ENCODE peak calls at places on chromosomes 3 and 15, in ten cellular contexts. G is BJ, T is brain microvascular endothelial cell, L is cardiac muscle cell, C is HL-60, M is omental fat pad, S is body of pancreas, P is fibroblast of lung, H is GM13977, Y is upper lobe of left lung. K is an unnamed sample.

GRCh38 chr3:194042947-194043346 is 93.0 kb upstream of the HES1 start:
- DNase-seq in M (no peak), G (peak), L (no peak), S (no peak), H (no peak), C (no peak), P (peak), T (peak), Y (no peak), K (peak)

GRCh38 chr3:66413151-66413751 is 87.6 kb downstream of the LRIG1 start:
- DNase-seq in S (no peak), C (no peak), P (peak), H (no peak), G (peak), L (no peak), Y (peak), M (no peak), T (peak), K (peak)

GRCh38 chr3:112687214-112687613 is 46.3 kb upstream of the CCDC80 start:
- DNase-seq in T (no peak), M (no peak), H (no peak), S (no peak), C (no peak), P (no peak), L (no peak), Y (no peak), G (no peak), K (no peak)

GRCh38 chr3:186452517-186452916 is 90.5 kb upstream of the DGKG start:
- DNase-seq in G (peak), Y (no peak), L (no peak), H (no peak), C (no peak), P (peak), M (no peak), S (peak), T (peak), K (peak)

GRCh38 chr3:159620873-159621272 is 367.8 kb upstream of the IL12A start:
- DNase-seq in M (no peak), G (peak), S (no peak), H (no peak), L (no peak), T (peak), C (no peak), P (peak), Y (no peak), K (peak)

GRCh38 chr15:65916664-65917406 is 47.5 kb downstream of the RAB11A start:
- DNase-seq in M (no peak), G (no peak), L (peak), P (peak), S (peak), Y (peak), T (peak), H (peak), C (no peak), K (peak)

GRCh38 chr3:157237886-157238285 is 77.9 kb upstream of the CCNL1 start:
- DNase-seq in L (no peak), Y (no peak), P (no peak), T (no peak), M (no peak), S (no peak), C (no peak), G (no peak), H (no peak), K (no peak)

GRCh38 chr3:133675631-133676335 is 14.0 kb upstream of the TOPBP1 start:
- DNase-seq in P (no peak), M (no peak), S (peak), T (no peak), C (no peak), Y (no peak), G (no peak), H (no peak), L (peak), K (no peak)

GRCh38 chr3:72237679-72238320 is 452.9 kb upstream of the PROK2 start:
- DNase-seq in M (no peak), H (no peak), S (no peak), P (no peak), G (peak), C (no peak), T (no peak), L (no peak), Y (no peak), K (peak)

GRCh38 chr3:187739125-187739560 is 6.1 kb downstream of the BCL6 start:
- DNase-seq in P (no peak), L (no peak), T (no peak), Y (peak), G (no peak), C (peak), H (no peak), M (no peak), S (peak), K (no peak)

GRCh38 chr3:16885948-16886683 is 1.4 kb downstream of the PLCL2 start:
- DNase-seq in P (peak), Y (no peak), C (peak), G (no peak), S (no peak), H (no peak), T (no peak), L (no peak), M (no peak), K (no peak)

GRCh38 chr3:108189477-108189876 is 32.7 kb downstream of the IFT57 start:
- DNase-seq in M (no peak), S (no peak), C (no peak), L (no peak), H (no peak), P (no peak), Y (no peak), T (no peak), G (no peak), K (no peak)

GRCh38 chr3:52596658-52597265 is 60.4 kb downstream of the UQCC5 start:
- DNase-seq in M (no peak), C (no peak), P (no peak), S (no peak), T (no peak), H (no peak), G (no peak), L (no peak), Y (no peak), K (no peak)

GRCh38 chr3:55826731-55827496 is 339.8 kb upstream of the WNT5A start:
- DNase-seq in P (peak), S (no peak), Y (no peak), C (no peak), G (no peak), M (no peak), T (no peak), H (no peak), L (no peak), K (peak)

GRCh38 chr15:85178366-85178765 is 196.7 kb downstream of the PDE8A start:
- DNase-seq in P (no peak), Y (no peak), H (no peak), T (no peak), M (no peak), S (no peak), L (no peak), C (no peak), G (no peak), K (no peak)

GRCh38 chr3:143240921-143241320 is 121.3 kb downstream of the CHST2 start:
- DNase-seq in Y (no peak), M (no peak), L (no peak), T (no peak), H (no peak), C (no peak), P (no peak), S (no peak), G (peak), K (no peak)

DNA sequence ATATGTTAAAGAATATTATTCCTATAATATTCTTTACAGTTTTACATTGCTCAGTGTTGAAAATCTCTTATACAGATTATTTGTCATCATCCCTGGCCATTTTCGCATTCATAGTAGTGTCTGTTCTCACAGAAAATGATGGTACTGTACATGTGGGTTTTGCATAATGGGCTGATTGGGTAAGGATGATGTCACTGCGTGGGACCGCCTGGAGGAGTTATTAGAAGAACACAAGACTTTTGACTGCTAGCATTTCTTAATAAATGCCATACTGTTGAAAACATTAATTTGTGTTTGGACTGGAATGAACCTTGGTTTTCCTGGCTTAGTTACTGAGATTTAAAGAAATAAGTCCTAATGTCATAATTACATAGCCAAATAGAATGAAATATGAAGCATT is 20.3 kb downstream of the LRCH3 start:
- DNase-seq in T (peak), H (no peak), C (peak), G (peak), S (no peak), L (no peak), P (peak), M (peak), Y (no peak), K (peak)
- TF ChIP-seq CTCF in T (no peak), H (no peak), C (no peak), G (no peak), S (no peak), L (no peak), P (no peak), M (no peak), Y (no peak), K (no peak)

DNA sequence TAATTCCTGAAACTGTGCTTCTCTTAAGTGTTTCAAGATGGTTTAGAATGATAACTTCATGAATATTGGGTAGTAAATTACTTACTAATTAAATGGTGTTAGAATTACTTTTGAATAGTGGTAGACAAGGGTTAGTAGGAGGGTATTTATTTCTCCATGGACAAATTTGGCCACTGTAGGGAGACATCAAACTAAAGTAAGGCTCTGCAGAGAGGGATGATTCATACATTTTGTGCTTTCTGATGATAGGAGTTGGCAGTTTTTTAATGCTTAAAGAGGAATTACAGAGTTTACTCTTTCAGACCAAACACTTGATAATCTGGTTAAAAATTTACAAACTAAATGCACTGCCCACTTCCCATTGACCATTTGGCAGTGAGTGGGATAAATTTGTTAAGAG is 127.6 kb downstream of the NAALADL2 start:
- DNase-seq in M (no peak), C (no peak), Y (no peak), T (no peak), H (no peak), S (no peak), L (no peak), P (peak), G (no peak), K (peak)
- TF ChIP-seq CTCF in M (no peak), C (no peak), Y (no peak), T (no peak), H (no peak), S (no peak), L (no peak), P (no peak), G (no peak), K (no peak)

DNA sequence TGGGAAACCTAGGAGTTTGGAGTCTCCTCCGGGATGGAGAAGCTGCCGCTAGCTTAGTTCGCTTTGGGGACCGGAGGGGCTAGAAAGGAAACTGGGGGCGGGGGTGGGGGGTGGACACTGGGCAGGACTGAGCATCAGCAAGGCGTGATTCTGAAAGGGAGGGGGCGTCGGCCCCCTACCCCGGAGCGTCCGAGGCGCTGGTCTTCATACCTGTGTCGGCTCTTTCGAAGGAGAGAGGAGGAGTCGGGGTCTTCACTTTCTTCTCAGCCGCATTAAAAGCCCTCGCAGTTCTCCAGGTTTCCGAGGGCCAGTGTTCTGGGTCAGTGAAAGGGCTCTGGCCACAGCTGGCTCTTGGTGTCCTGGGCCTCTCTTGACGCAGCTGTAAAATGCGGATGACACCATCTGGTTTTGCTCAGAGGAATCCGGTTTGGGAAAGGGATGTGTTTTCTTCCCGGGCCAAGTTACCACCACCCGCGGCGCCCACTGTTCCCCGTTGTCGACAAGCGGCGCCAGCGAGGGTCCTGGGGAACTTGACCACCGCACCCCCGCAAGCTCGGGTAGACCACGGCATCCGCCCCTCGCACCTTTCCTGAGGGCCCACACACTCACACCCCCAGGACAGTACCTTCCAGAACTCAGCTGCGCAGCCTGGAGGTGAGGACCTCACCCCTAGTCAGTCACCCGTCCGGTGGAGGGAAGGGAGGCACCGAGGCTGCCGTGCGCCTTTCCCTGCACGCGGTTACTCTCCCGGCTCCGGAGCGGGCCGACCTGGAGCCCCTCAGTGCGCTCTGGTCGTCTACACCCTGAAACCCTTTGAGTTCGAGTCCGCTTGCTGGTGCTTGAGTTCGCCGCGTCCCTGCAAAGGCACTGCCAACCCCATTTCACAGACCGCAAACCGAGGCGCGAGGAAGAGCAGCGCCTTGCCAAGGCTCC is 660 bp downstream of the CCK start:
- DNase-seq in P (no peak), C (no peak), G (no peak), Y (peak), S (no peak), H (peak), L (no peak), T (no peak), M (no peak), K (no peak)
- TF ChIP-seq CTCF in P (no peak), C (no peak), G (no peak), Y (no peak), S (no peak), H (no peak), L (no peak), T (no peak), M (no peak), K (no peak)

DNA sequence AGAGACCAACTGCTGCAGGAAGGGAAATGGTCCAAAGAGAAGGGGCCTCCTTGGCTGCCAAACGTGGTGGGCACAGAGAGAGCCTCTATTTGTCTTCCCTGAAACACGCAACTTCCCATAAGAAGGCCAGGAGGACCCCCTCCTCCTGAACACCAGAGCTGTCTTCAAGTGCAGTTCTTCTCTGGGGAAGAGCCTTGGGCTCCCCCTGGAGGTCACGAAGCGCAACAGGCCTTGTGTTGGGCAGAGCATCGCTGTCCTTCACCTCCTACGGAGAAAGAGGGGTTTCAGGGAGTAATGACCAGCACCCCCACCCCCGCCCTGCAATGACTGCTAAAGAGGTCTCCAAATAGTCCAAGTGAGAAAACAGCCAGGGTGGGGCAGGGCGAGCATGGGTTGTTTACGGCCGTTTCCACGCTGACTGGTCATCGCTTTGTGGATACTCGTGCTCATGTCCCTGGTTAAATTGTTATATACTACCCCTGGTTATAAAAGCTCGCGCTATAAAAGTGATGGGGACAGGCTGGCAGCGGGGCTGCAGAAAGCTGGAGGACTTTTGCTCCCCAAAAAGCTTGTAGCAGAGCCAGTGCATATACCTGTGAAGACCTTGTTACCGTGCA is 397.5 kb upstream of the ATP10A start:
- DNase-seq in C (peak), P (no peak), G (no peak), T (no peak), M (no peak), Y (no peak), L (peak), H (no peak), S (peak), K (no peak)
- TF ChIP-seq CTCF in C (peak), P (peak), G (peak), T (peak), M (no peak), Y (peak), L (no peak), H (peak), S (peak), K (peak)

GRCh38 chr15:57307527-57308193 is 68.6 kb upstream of the CGNL1 start:
- DNase-seq in P (peak), S (no peak), M (no peak), G (no peak), Y (no peak), L (no peak), C (no peak), H (no peak), T (no peak), K (no peak)
- TF ChIP-seq CTCF in P (no peak), S (no peak), M (no peak), G (no peak), Y (no peak), L (no peak), C (no peak), H (no peak), T (no peak), K (no peak)

GRCh38 chr15:80234883-80235282 is 17.1 kb downstream of the CTXND1 start:
- DNase-seq in G (no peak), P (peak), Y (no peak), M (no peak), S (peak), T (no peak), C (peak), H (peak), L (peak), K (no peak)
- TF ChIP-seq CTCF in G (peak), P (peak), Y (peak), M (no peak), S (peak), T (peak), C (peak), H (peak), L (peak), K (peak)

K was measured in astrocyte.